ENCODE peak calls at places on chromosome 22, in ten cellular contexts. One of them, this sample, is unnamed. For H3K9me3, the result is how much of the 10 kb centered on the place peaks cover.

GRCh38 chr22:37044634-37045625 is 6.6 kb upstream of the KCTD17 start:
- DNase-seq in stomach: no peak
- DNase-seq in cardiac muscle cell: no peak
- DNase-seq in endodermal cell: no peak
- DNase-seq in thoracic aorta: no peak
- DNase-seq in left ventricle myocardium inferior: no peak
- DNase-seq in PC-3: peak
- DNase-seq in CD8-positive, alpha-beta memory T cell: no peak
- DNase-seq in heart left ventricle: no peak
- DNase-seq in upper lobe of left lung: no peak
- DNase-seq in this sample: no peak

GRCh38 chr22:38504731-38505594 is 1.1 kb downstream of the DDX17 start:
- DNase-seq in stomach: peak
- DNase-seq in cardiac muscle cell: peak
- DNase-seq in endodermal cell: peak
- DNase-seq in thoracic aorta: no peak
- DNase-seq in left ventricle myocardium inferior: peak
- DNase-seq in PC-3: no peak
- DNase-seq in CD8-positive, alpha-beta memory T cell: peak
- DNase-seq in heart left ventricle: peak
- DNase-seq in upper lobe of left lung: peak
- DNase-seq in this sample: peak

GRCh38 chr22:27515091-27515523 is 286.4 kb downstream of the MN1 start:
- DNase-seq in stomach: no peak
- DNase-seq in cardiac muscle cell: no peak
- DNase-seq in endodermal cell: no peak
- DNase-seq in thoracic aorta: no peak
- DNase-seq in left ventricle myocardium inferior: peak
- DNase-seq in PC-3: no peak
- DNase-seq in CD8-positive, alpha-beta memory T cell: no peak
- DNase-seq in heart left ventricle: peak
- DNase-seq in upper lobe of left lung: no peak
- DNase-seq in this sample: no peak

GRCh38 chr22:23533328-23533762 is 46.7 kb downstream of the IGLL1 start:
- DNase-seq in stomach: no peak
- DNase-seq in cardiac muscle cell: peak
- DNase-seq in endodermal cell: peak
- DNase-seq in thoracic aorta: no peak
- DNase-seq in left ventricle myocardium inferior: no peak
- DNase-seq in PC-3: no peak
- DNase-seq in CD8-positive, alpha-beta memory T cell: no peak
- DNase-seq in heart left ventricle: no peak
- DNase-seq in upper lobe of left lung: no peak
- DNase-seq in this sample: no peak

GRCh38 chr22:21791635-21792625 is 56.3 kb upstream of the YPEL1 start:
- DNase-seq in stomach: no peak
- DNase-seq in cardiac muscle cell: no peak
- DNase-seq in endodermal cell: no peak
- DNase-seq in thoracic aorta: no peak
- DNase-seq in left ventricle myocardium inferior: no peak
- DNase-seq in PC-3: peak
- DNase-seq in CD8-positive, alpha-beta memory T cell: no peak
- DNase-seq in heart left ventricle: no peak
- DNase-seq in upper lobe of left lung: no peak
- DNase-seq in this sample: no peak

GRCh38 chr22:19831016-19831415 is 23.7 kb downstream of the GNB1L start:
- DNase-seq in stomach: no peak
- DNase-seq in cardiac muscle cell: no peak
- DNase-seq in endodermal cell: peak
- DNase-seq in thoracic aorta: no peak
- DNase-seq in left ventricle myocardium inferior: no peak
- DNase-seq in PC-3: no peak
- DNase-seq in CD8-positive, alpha-beta memory T cell: no peak
- DNase-seq in heart left ventricle: no peak
- DNase-seq in upper lobe of left lung: no peak
- DNase-seq in this sample: no peak

GRCh38 chr22:37345863-37346514 is 63.7 kb downstream of the CYTH4 start:
- DNase-seq in stomach: no peak
- DNase-seq in cardiac muscle cell: no peak
- DNase-seq in endodermal cell: no peak
- DNase-seq in thoracic aorta: no peak
- DNase-seq in left ventricle myocardium inferior: peak
- DNase-seq in PC-3: peak
- DNase-seq in CD8-positive, alpha-beta memory T cell: no peak
- DNase-seq in heart left ventricle: no peak
- DNase-seq in upper lobe of left lung: no peak
- DNase-seq in this sample: no peak

GRCh38 chr22:30433227-30433626 is 7.7 kb downstream of the MTFP1 start:
- DNase-seq in stomach: no peak
- DNase-seq in cardiac muscle cell: no peak
- DNase-seq in endodermal cell: no peak
- DNase-seq in thoracic aorta: no peak
- DNase-seq in left ventricle myocardium inferior: no peak
- DNase-seq in PC-3: no peak
- DNase-seq in CD8-positive, alpha-beta memory T cell: no peak
- DNase-seq in heart left ventricle: no peak
- DNase-seq in upper lobe of left lung: no peak
- DNase-seq in this sample: no peak

GRCh38 chr22:23035557-23036277 is 34.6 kb upstream of the GNAZ start:
- DNase-seq in stomach: no peak
- DNase-seq in cardiac muscle cell: no peak
- DNase-seq in endodermal cell: no peak
- DNase-seq in thoracic aorta: no peak
- DNase-seq in left ventricle myocardium inferior: no peak
- DNase-seq in PC-3: no peak
- DNase-seq in CD8-positive, alpha-beta memory T cell: no peak
- DNase-seq in heart left ventricle: no peak
- DNase-seq in upper lobe of left lung: no peak
- DNase-seq in this sample: no peak

GRCh38 chr22:22888509-22889353 is 1.1 kb downstream of the IGLL5 start:
- DNase-seq in stomach: no peak
- DNase-seq in cardiac muscle cell: no peak
- DNase-seq in endodermal cell: peak
- DNase-seq in thoracic aorta: no peak
- DNase-seq in left ventricle myocardium inferior: no peak
- DNase-seq in PC-3: no peak
- DNase-seq in CD8-positive, alpha-beta memory T cell: no peak
- DNase-seq in heart left ventricle: no peak
- DNase-seq in upper lobe of left lung: no peak
- DNase-seq in this sample: no peak

GRCh38 chr22:49986325-49986724 is 25.8 kb downstream of the PIM3 start:
- DNase-seq in stomach: no peak
- DNase-seq in cardiac muscle cell: no peak
- DNase-seq in endodermal cell: no peak
- DNase-seq in thoracic aorta: no peak
- DNase-seq in left ventricle myocardium inferior: no peak
- DNase-seq in PC-3: no peak
- DNase-seq in CD8-positive, alpha-beta memory T cell: no peak
- DNase-seq in heart left ventricle: no peak
- DNase-seq in upper lobe of left lung: no peak
- DNase-seq in this sample: no peak

GRCh38 chr22:49977578-49977977 is 17.0 kb downstream of the PIM3 start:
- DNase-seq in stomach: no peak
- DNase-seq in cardiac muscle cell: no peak
- DNase-seq in endodermal cell: no peak
- DNase-seq in thoracic aorta: peak
- DNase-seq in left ventricle myocardium inferior: no peak
- DNase-seq in PC-3: no peak
- DNase-seq in CD8-positive, alpha-beta memory T cell: no peak
- DNase-seq in heart left ventricle: no peak
- DNase-seq in upper lobe of left lung: peak
- DNase-seq in this sample: no peak

GRCh38 chr22:49979587-49980264 is 19.2 kb downstream of the PIM3 start:
- DNase-seq in stomach: peak
- DNase-seq in cardiac muscle cell: no peak
- DNase-seq in endodermal cell: peak
- DNase-seq in thoracic aorta: no peak
- DNase-seq in left ventricle myocardium inferior: no peak
- DNase-seq in PC-3: peak
- DNase-seq in CD8-positive, alpha-beta memory T cell: no peak
- DNase-seq in heart left ventricle: no peak
- DNase-seq in upper lobe of left lung: no peak
- DNase-seq in this sample: no peak

GRCh38 chr22:49983148-49984042 is 22.8 kb downstream of the PIM3 start:
- DNase-seq in stomach: no peak
- DNase-seq in cardiac muscle cell: no peak
- DNase-seq in endodermal cell: peak
- DNase-seq in thoracic aorta: no peak
- DNase-seq in left ventricle myocardium inferior: no peak
- DNase-seq in PC-3: no peak
- DNase-seq in CD8-positive, alpha-beta memory T cell: no peak
- DNase-seq in heart left ventricle: no peak
- DNase-seq in upper lobe of left lung: peak
- DNase-seq in this sample: no peak
- H3K4me3 ChIP-seq in stomach: peak
- H3K4me3 ChIP-seq in cardiac muscle cell: no peak
- H3K4me3 ChIP-seq in endodermal cell: no peak
- H3K4me3 ChIP-seq in thoracic aorta: peak
- H3K4me3 ChIP-seq in left ventricle myocardium inferior: peak
- H3K4me3 ChIP-seq in PC-3: no peak
- H3K4me3 ChIP-seq in CD8-positive, alpha-beta memory T cell: no peak
- H3K4me3 ChIP-seq in heart left ventricle: no peak
- H3K4me3 ChIP-seq in upper lobe of left lung: no peak
- H3K4me3 ChIP-seq in this sample: peak

GRCh38 chr22:17724241-17724640 is 50.0 kb downstream of the BID start:
- DNase-seq in stomach: no peak
- DNase-seq in cardiac muscle cell: no peak
- DNase-seq in endodermal cell: no peak
- DNase-seq in thoracic aorta: no peak
- DNase-seq in left ventricle myocardium inferior: no peak
- DNase-seq in PC-3: no peak
- DNase-seq in CD8-positive, alpha-beta memory T cell: no peak
- DNase-seq in heart left ventricle: no peak
- DNase-seq in upper lobe of left lung: no peak
- DNase-seq in this sample: no peak
- H3K9me3 ChIP-seq in stomach: under half
- H3K9me3 ChIP-seq in cardiac muscle cell: under half
- H3K9me3 ChIP-seq in endodermal cell: under half
- H3K9me3 ChIP-seq in thoracic aorta: under half
- H3K9me3 ChIP-seq in left ventricle myocardium inferior: under half
- H3K9me3 ChIP-seq in PC-3: under half
- H3K9me3 ChIP-seq in CD8-positive, alpha-beta memory T cell: under half
- H3K9me3 ChIP-seq in heart left ventricle: under half
- H3K9me3 ChIP-seq in upper lobe of left lung: under half
- H3K9me3 ChIP-seq in this sample: under half

DNA sequence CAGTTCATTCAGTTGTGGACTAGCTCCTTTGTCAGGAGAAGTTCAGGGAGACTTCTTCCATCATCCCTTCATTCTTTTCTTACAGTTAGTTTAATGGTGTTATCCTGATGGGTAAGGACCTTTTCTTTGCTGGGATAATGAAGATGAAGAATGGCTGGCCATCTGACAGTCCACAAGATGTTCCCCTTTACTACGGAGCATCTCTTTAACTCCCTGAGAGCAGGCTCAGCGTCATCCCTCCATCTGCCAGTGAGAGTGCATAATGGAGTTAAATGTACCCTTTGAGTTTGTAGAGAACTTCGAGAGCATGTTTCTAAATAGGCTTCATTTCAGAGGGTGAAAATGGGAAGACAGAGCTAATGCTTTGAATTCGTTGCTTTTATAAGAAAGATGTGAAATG is 1.6 kb downstream of the EP300 start:
- DNase-seq in stomach: no peak
- DNase-seq in cardiac muscle cell: peak
- DNase-seq in endodermal cell: no peak
- DNase-seq in thoracic aorta: no peak
- DNase-seq in left ventricle myocardium inferior: no peak
- DNase-seq in PC-3: peak
- DNase-seq in CD8-positive, alpha-beta memory T cell: no peak
- DNase-seq in heart left ventricle: no peak
- DNase-seq in upper lobe of left lung: no peak
- DNase-seq in this sample: no peak
- H3K27ac ChIP-seq in stomach: peak
- H3K27ac ChIP-seq in cardiac muscle cell: no peak
- H3K27ac ChIP-seq in endodermal cell: no peak
- H3K27ac ChIP-seq in thoracic aorta: peak
- H3K27ac ChIP-seq in left ventricle myocardium inferior: no peak
- H3K27ac ChIP-seq in PC-3: no peak
- H3K27ac ChIP-seq in CD8-positive, alpha-beta memory T cell: no peak
- H3K27ac ChIP-seq in heart left ventricle: no peak
- H3K27ac ChIP-seq in upper lobe of left lung: peak
- H3K27ac ChIP-seq in this sample: no peak

DNA sequence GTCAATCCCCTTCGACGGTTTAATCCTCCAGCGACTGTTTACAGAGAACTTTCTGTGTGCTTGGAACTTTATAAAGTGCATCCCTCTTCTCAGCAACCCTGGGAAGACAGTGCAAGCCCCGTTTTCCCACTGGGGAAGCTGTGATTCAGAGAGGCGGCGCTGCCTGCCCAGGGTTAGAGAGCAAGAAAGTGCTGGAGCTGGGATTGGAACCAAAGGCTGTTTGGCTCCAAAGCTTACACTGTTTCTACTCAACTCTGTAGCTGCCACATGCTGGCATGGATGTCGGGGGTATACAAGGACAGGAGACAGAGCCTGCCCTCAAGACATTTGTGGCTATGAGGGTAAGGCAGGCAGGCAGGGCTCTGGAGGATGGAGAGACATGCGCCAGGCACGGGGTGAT is 13.0 kb downstream of the FBLN1 start:
- DNase-seq in stomach: no peak
- DNase-seq in cardiac muscle cell: no peak
- DNase-seq in endodermal cell: no peak
- DNase-seq in thoracic aorta: no peak
- DNase-seq in left ventricle myocardium inferior: no peak
- DNase-seq in PC-3: no peak
- DNase-seq in CD8-positive, alpha-beta memory T cell: no peak
- DNase-seq in heart left ventricle: peak
- DNase-seq in upper lobe of left lung: no peak
- DNase-seq in this sample: no peak
- H3K4me3 ChIP-seq in stomach: no peak
- H3K4me3 ChIP-seq in cardiac muscle cell: no peak
- H3K4me3 ChIP-seq in endodermal cell: no peak
- H3K4me3 ChIP-seq in thoracic aorta: no peak
- H3K4me3 ChIP-seq in left ventricle myocardium inferior: no peak
- H3K4me3 ChIP-seq in PC-3: no peak
- H3K4me3 ChIP-seq in CD8-positive, alpha-beta memory T cell: no peak
- H3K4me3 ChIP-seq in heart left ventricle: no peak
- H3K4me3 ChIP-seq in upper lobe of left lung: no peak
- H3K4me3 ChIP-seq in this sample: no peak

DNA sequence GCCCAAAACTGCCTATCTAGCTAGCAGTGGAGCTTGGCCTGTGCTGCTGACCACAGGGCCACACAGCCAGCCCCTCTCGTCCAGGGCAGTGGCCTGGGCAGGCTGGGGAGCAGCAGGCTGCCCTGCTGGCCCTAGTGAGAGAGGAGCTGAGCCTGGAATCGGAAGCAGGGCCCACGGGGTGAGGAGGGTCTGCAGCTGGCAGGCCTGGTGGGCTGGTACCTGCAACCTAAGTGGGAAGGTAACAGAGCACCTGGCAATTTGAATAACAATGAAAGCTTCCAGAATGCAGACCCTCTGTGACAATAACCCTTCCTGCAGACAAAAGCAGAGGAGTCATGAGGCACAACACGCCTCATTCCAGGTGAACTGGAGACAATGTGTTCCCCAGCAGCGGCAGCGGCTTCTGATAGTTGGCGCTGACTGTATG is 31.8 kb upstream of the RFPL3 start:
- DNase-seq in stomach: peak
- DNase-seq in cardiac muscle cell: no peak
- DNase-seq in endodermal cell: peak
- DNase-seq in thoracic aorta: no peak
- DNase-seq in left ventricle myocardium inferior: no peak
- DNase-seq in PC-3: no peak
- DNase-seq in CD8-positive, alpha-beta memory T cell: no peak
- DNase-seq in heart left ventricle: no peak
- DNase-seq in upper lobe of left lung: no peak
- DNase-seq in this sample: no peak
- H3K9me3 ChIP-seq in stomach: under half
- H3K9me3 ChIP-seq in cardiac muscle cell: under half
- H3K9me3 ChIP-seq in endodermal cell: under half
- H3K9me3 ChIP-seq in thoracic aorta: under half
- H3K9me3 ChIP-seq in left ventricle myocardium inferior: under half
- H3K9me3 ChIP-seq in PC-3: under half
- H3K9me3 ChIP-seq in CD8-positive, alpha-beta memory T cell: under half
- H3K9me3 ChIP-seq in heart left ventricle: under half
- H3K9me3 ChIP-seq in upper lobe of left lung: under half
- H3K9me3 ChIP-seq in this sample: under half